ENCODE peak calls at places on chromosomes 4 and X, in four cellular contexts. One of them, this sample, is unnamed.

GRCh38 chrX:153970398-153971123 is 1.1 kb downstream of the HCFC1 start:
- DNase-seq in astrocyte of the spinal cord: peak; percentile 72
- DNase-seq in CD8-positive, alpha-beta T cell: no peak
- DNase-seq in A549: no peak
- DNase-seq in this sample: peak; percentile 38

GRCh38 chrX:150759568-150760416 is 66.6 kb downstream of the MTMR1 start:
- DNase-seq in astrocyte of the spinal cord: peak; percentile 21
- DNase-seq in CD8-positive, alpha-beta T cell: no peak
- DNase-seq in A549: no peak
- DNase-seq in this sample: no peak

GRCh38 chr4:8854866-8855265 is 16.8 kb downstream of the HMX1 start:
- DNase-seq in astrocyte of the spinal cord: peak; percentile 13
- DNase-seq in CD8-positive, alpha-beta T cell: no peak
- DNase-seq in A549: no peak
- DNase-seq in this sample: no peak

GRCh38 chrX:6667048-6667768 is 132.3 kb upstream of the VCX3A start:
- DNase-seq in astrocyte of the spinal cord: no peak
- DNase-seq in CD8-positive, alpha-beta T cell: no peak
- DNase-seq in A549: no peak
- DNase-seq in this sample: peak; percentile 1

GRCh38 chrX:30620980-30621716 is 32.1 kb upstream of the GK start:
- DNase-seq in astrocyte of the spinal cord: peak; percentile 79
- DNase-seq in CD8-positive, alpha-beta T cell: no peak
- DNase-seq in A549: peak; percentile 30
- DNase-seq in this sample: no peak

GRCh38 chr4:40178672-40179071 is 18.2 kb upstream of the RHOH start:
- DNase-seq in astrocyte of the spinal cord: no peak
- DNase-seq in CD8-positive, alpha-beta T cell: no peak
- DNase-seq in A549: no peak
- DNase-seq in this sample: no peak

GRCh38 chrX:40095588-40096394 is 2.0 kb downstream of the BCOR start:
- DNase-seq in astrocyte of the spinal cord: no peak
- DNase-seq in CD8-positive, alpha-beta T cell: no peak
- DNase-seq in A549: no peak
- DNase-seq in this sample: peak; percentile 46

GRCh38 chr4:84956014-84956413 is 10.5 kb downstream of the WDFY3 start:
- DNase-seq in astrocyte of the spinal cord: no peak
- DNase-seq in CD8-positive, alpha-beta T cell: no peak
- DNase-seq in A549: no peak
- DNase-seq in this sample: no peak

GRCh38 chrX:69136546-69137331 is 28.5 kb downstream of the PJA1 start:
- DNase-seq in astrocyte of the spinal cord: peak; percentile 5
- DNase-seq in CD8-positive, alpha-beta T cell: no peak
- DNase-seq in A549: no peak
- DNase-seq in this sample: no peak

GRCh38 chrX:2383735-2384134 is 117.0 kb downstream of the DHRSX start:
- DNase-seq in astrocyte of the spinal cord: no peak
- DNase-seq in CD8-positive, alpha-beta T cell: no peak
- DNase-seq in A549: no peak
- DNase-seq in this sample: no peak

GRCh38 chr4:76989391-76990061 is 40.0 kb downstream of the SEPTIN11 start:
- DNase-seq in astrocyte of the spinal cord: no peak
- DNase-seq in CD8-positive, alpha-beta T cell: peak; percentile 74
- DNase-seq in A549: no peak
- DNase-seq in this sample: no peak

GRCh38 chrX:136251042-136251991 is at the start of gene MAP7D3:
- DNase-seq in astrocyte of the spinal cord: peak; percentile 29
- DNase-seq in CD8-positive, alpha-beta T cell: peak; percentile 78
- DNase-seq in A549: peak; percentile 54
- DNase-seq in this sample: peak; percentile 70

GRCh38 chrX:53831662-53832635 is 145.4 kb upstream of the HUWE1 start:
- DNase-seq in astrocyte of the spinal cord: peak; percentile 30
- DNase-seq in CD8-positive, alpha-beta T cell: peak; percentile 53
- DNase-seq in A549: peak; percentile 40
- DNase-seq in this sample: peak; percentile 54

GRCh38 chr4:159283697-159284492 is 181.0 kb downstream of the RAPGEF2 start:
- DNase-seq in astrocyte of the spinal cord: peak; percentile 83
- DNase-seq in CD8-positive, alpha-beta T cell: no peak
- DNase-seq in A549: no peak
- DNase-seq in this sample: no peak

GRCh38 chrX:14032383-14032782 is 2.7 kb upstream of the GEMIN8 start:
- DNase-seq in astrocyte of the spinal cord: peak; percentile 56
- DNase-seq in CD8-positive, alpha-beta T cell: peak; percentile 71
- DNase-seq in A549: peak; percentile 23
- DNase-seq in this sample: peak; percentile 67

GRCh38 chr4:52051213-52051614 is at the start of gene SPATA18:
- DNase-seq in astrocyte of the spinal cord: peak; percentile 22
- DNase-seq in CD8-positive, alpha-beta T cell: no peak
- DNase-seq in A549: peak; percentile 19
- DNase-seq in this sample: peak; percentile 9

GRCh38 chrX:19640063-19640462 is 124.8 kb upstream of the MAP3K15 start:
- DNase-seq in astrocyte of the spinal cord: no peak
- DNase-seq in CD8-positive, alpha-beta T cell: no peak
- DNase-seq in A549: no peak
- DNase-seq in this sample: no peak

GRCh38 chr4:185811509-185812364 is at the start of gene SORBS2:
- DNase-seq in astrocyte of the spinal cord: peak; percentile 72
- DNase-seq in CD8-positive, alpha-beta T cell: no peak
- DNase-seq in A549: no peak
- DNase-seq in this sample: peak; percentile 82
- H3K4me3 ChIP-seq in astrocyte of the spinal cord: peak within 1 kb of the TSS; percentile 34
- H3K4me3 ChIP-seq in CD8-positive, alpha-beta T cell: no peak within 1 kb of the TSS
- H3K4me3 ChIP-seq in A549: no peak within 1 kb of the TSS
- H3K4me3 ChIP-seq in this sample: peak within 1 kb of the TSS; percentile 53

DNA sequence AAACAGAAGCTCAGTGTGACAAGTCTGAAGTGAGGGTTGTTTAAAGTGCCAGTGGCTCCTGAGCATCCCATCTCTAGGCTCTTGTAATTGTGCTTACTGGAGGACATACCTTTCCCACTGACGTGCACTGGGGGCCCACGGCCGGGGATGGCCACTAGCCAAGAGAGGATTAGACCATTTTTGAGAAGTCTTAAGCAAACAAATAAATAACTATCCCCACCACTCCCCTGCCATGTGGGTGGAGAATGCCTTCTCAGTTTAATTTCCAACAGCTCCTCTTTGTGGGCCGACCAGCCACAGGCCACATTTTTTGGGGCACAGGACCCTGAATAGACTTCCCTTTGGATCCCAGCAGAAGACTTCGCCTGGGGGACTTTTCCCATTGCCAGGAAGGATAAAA is 125.0 kb upstream of the MSX1 start:
- DNase-seq in astrocyte of the spinal cord: no peak
- DNase-seq in CD8-positive, alpha-beta T cell: no peak
- DNase-seq in A549: no peak
- DNase-seq in this sample: no peak
- TF ChIP-seq CTCF in astrocyte of the spinal cord: no peak
- TF ChIP-seq CTCF in CD8-positive, alpha-beta T cell: no peak
- TF ChIP-seq CTCF in A549: no peak
- TF ChIP-seq CTCF in this sample: no peak

GRCh38 chr4:2867758-2868491 is 24.3 kb downstream of the ADD1 start:
- DNase-seq in astrocyte of the spinal cord: peak; percentile 32
- DNase-seq in CD8-positive, alpha-beta T cell: no peak
- DNase-seq in A549: no peak
- DNase-seq in this sample: no peak

GRCh38 chr4:2869659-2870058 is 26.0 kb downstream of the ADD1 start:
- DNase-seq in astrocyte of the spinal cord: no peak
- DNase-seq in CD8-positive, alpha-beta T cell: no peak
- DNase-seq in A549: no peak
- DNase-seq in this sample: no peak

GRCh38 chr4:2866891-2867290 is 23.2 kb downstream of the ADD1 start:
- DNase-seq in astrocyte of the spinal cord: peak; percentile 46
- DNase-seq in CD8-positive, alpha-beta T cell: no peak
- DNase-seq in A549: no peak
- DNase-seq in this sample: no peak

GRCh38 chr4:2870098-2870497 is 26.5 kb downstream of the ADD1 start:
- DNase-seq in astrocyte of the spinal cord: no peak
- DNase-seq in CD8-positive, alpha-beta T cell: no peak
- DNase-seq in A549: no peak
- DNase-seq in this sample: no peak

GRCh38 chr4:2868840-2869487 is 25.3 kb downstream of the ADD1 start:
- DNase-seq in astrocyte of the spinal cord: no peak
- DNase-seq in CD8-positive, alpha-beta T cell: no peak
- DNase-seq in A549: no peak
- DNase-seq in this sample: no peak
- H3K4me3 ChIP-seq in astrocyte of the spinal cord: no peak overlapping the region
- H3K4me3 ChIP-seq in CD8-positive, alpha-beta T cell: no peak overlapping the region
- H3K4me3 ChIP-seq in A549: no peak overlapping the region
- H3K4me3 ChIP-seq in this sample: no peak overlapping the region

GRCh38 chr4:1727117-1728031 is 6.1 kb downstream of the TACC3 start:
- DNase-seq in astrocyte of the spinal cord: peak; percentile 86
- DNase-seq in CD8-positive, alpha-beta T cell: no peak
- DNase-seq in A549: peak; percentile 56
- DNase-seq in this sample: no peak
- TF ChIP-seq CTCF in astrocyte of the spinal cord: no peak
- TF ChIP-seq CTCF in CD8-positive, alpha-beta T cell: no peak
- TF ChIP-seq CTCF in A549: no peak
- TF ChIP-seq CTCF in this sample: no peak

GRCh38 chrX:104270916-104271512 is 16.3 kb upstream of the ESX1 start:
- DNase-seq in astrocyte of the spinal cord: peak; percentile 36
- DNase-seq in CD8-positive, alpha-beta T cell: no peak
- DNase-seq in A549: peak; percentile 39
- DNase-seq in this sample: peak; percentile 11
- H3K4me3 ChIP-seq in astrocyte of the spinal cord: peak overlapping the region; percentile 9
- H3K4me3 ChIP-seq in CD8-positive, alpha-beta T cell: peak overlapping the region; percentile 35
- H3K4me3 ChIP-seq in A549: peak overlapping the region; percentile 26
- H3K4me3 ChIP-seq in this sample: no peak overlapping the region

GRCh38 chr4:3145251-3145908 is 70.9 kb downstream of the HTT start:
- DNase-seq in astrocyte of the spinal cord: peak; percentile 42
- DNase-seq in CD8-positive, alpha-beta T cell: no peak
- DNase-seq in A549: no peak
- DNase-seq in this sample: no peak
- TF ChIP-seq CTCF in astrocyte of the spinal cord: peak; percentile 23
- TF ChIP-seq CTCF in CD8-positive, alpha-beta T cell: no peak
- TF ChIP-seq CTCF in A549: peak; percentile 24
- TF ChIP-seq CTCF in this sample: no peak

DNA sequence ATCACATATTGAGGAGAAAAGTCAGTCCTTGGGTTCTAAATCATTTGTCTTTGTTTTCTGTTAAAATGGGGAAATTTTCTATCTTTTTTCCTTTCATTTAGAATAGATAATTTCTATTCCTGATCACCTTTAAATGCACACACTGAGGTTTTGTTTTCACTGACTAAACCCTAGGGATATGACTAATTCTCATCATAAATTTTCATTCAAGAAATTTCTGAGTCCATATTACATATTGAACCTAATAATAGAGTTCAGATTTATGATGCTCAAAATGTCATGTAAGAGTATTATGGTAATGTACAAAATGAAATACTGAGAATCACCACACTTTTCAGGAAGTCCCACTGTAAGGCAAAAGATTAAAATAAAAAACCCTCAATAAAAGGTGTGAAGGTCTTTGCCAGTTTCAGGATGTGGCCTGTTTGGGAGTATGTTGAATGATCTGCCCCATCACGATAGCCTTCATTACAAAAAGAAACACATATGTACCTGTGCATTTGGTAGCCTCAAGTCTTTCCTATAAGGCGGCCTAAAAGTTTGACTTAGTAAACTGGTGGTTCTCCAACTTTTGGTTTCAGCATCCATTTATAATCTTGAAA is 49.4 kb downstream of the LEF1 start:
- DNase-seq in astrocyte of the spinal cord: no peak
- DNase-seq in CD8-positive, alpha-beta T cell: no peak
- DNase-seq in A549: no peak
- DNase-seq in this sample: peak; percentile 32
- H3K4me3 ChIP-seq in astrocyte of the spinal cord: no peak overlapping the region
- H3K4me3 ChIP-seq in CD8-positive, alpha-beta T cell: no peak overlapping the region
- H3K4me3 ChIP-seq in A549: no peak overlapping the region
- H3K4me3 ChIP-seq in this sample: peak overlapping the region; percentile 35

DNA sequence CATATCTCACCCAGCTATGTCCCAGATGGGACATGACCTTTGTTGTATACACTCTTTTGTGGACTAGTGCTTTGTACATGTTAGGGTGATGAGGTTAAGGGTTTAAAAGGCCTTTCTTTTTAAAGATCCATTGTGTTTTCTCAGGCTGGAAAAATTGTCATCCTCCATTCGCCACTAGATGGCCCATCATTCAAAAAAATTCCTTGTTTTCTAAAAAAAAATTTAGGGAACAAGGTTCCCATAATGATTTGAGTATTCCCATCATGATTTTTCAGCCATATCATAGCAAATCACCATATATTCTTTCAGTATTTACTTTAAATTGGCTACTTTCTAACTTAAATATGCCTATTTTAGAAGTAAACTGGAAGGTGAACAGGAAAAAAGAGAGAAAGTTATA is 91.9 kb upstream of the TMEM164 start:
- DNase-seq in astrocyte of the spinal cord: peak; percentile 6
- DNase-seq in CD8-positive, alpha-beta T cell: no peak
- DNase-seq in A549: peak; percentile 7
- DNase-seq in this sample: no peak
- TF ChIP-seq CTCF in astrocyte of the spinal cord: peak; percentile 52
- TF ChIP-seq CTCF in CD8-positive, alpha-beta T cell: no peak
- TF ChIP-seq CTCF in A549: peak; percentile 68
- TF ChIP-seq CTCF in this sample: no peak

DNA sequence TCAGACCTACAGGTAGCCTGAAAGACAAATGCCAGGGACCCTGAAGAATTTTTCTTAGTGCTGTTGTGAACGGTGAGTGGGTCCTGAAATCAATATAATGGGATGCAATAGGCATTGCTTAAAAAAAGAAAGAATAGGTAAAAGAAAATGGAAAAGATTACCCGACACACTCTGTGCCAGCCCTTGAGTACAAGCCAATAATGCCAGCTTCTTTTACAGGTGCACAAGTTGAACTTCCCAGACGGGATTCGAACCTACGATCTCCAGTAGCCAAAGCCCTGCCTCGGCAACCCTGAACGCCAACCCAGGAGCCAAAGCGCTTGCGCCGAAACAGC is 24.7 kb upstream of the GLOD5 start:
- DNase-seq in astrocyte of the spinal cord: no peak
- DNase-seq in CD8-positive, alpha-beta T cell: no peak
- DNase-seq in A549: no peak
- DNase-seq in this sample: no peak
- H3K4me3 ChIP-seq in astrocyte of the spinal cord: peak overlapping the region; percentile 37
- H3K4me3 ChIP-seq in CD8-positive, alpha-beta T cell: peak overlapping the region; percentile 40
- H3K4me3 ChIP-seq in A549: peak overlapping the region; percentile 30
- H3K4me3 ChIP-seq in this sample: peak overlapping the region; percentile 52

GRCh38 chr4:95693594-95693993 is 144.8 kb upstream of the UNC5C start:
- DNase-seq in astrocyte of the spinal cord: peak; percentile 34
- DNase-seq in CD8-positive, alpha-beta T cell: no peak
- DNase-seq in A549: no peak
- DNase-seq in this sample: peak; percentile 7
- TF ChIP-seq CTCF in astrocyte of the spinal cord: peak; percentile 46
- TF ChIP-seq CTCF in CD8-positive, alpha-beta T cell: no peak
- TF ChIP-seq CTCF in A549: no peak
- TF ChIP-seq CTCF in this sample: peak; percentile 12